ENCODE peak calls at places on chromosome 6, in five cellular contexts. One of them, this sample, is unnamed.

GRCh38 chr6:12174878-12175277 is 115.3 kb upstream of the EDN1 start:
- DNase-seq in neuronal stem cell: no peak
- DNase-seq in H9: no peak
- DNase-seq in trophoblast cell: no peak
- DNase-seq in mesenchymal stem cell: no peak
- DNase-seq in this sample: no peak

GRCh38 chr6:149974825-149975224 is 11.1 kb downstream of the ULBP1 start:
- DNase-seq in neuronal stem cell: no peak
- DNase-seq in trophoblast cell: no peak
- DNase-seq in mesenchymal stem cell: no peak
- DNase-seq in H9: no peak
- DNase-seq in this sample: peak

GRCh38 chr6:104087765-104088164 is 772.0 kb downstream of the HACE1 start:
- DNase-seq in neuronal stem cell: no peak
- DNase-seq in trophoblast cell: no peak
- DNase-seq in H9: no peak
- DNase-seq in mesenchymal stem cell: no peak
- DNase-seq in this sample: no peak

GRCh38 chr6:43088654-43089056 is 12.5 kb downstream of the PTK7 start:
- DNase-seq in H9: no peak
- DNase-seq in trophoblast cell: no peak
- DNase-seq in mesenchymal stem cell: no peak
- DNase-seq in neuronal stem cell: no peak
- DNase-seq in this sample: no peak

GRCh38 chr6:129744201-129744879 is 34.4 kb upstream of the ARHGAP18 start:
- DNase-seq in neuronal stem cell: no peak
- DNase-seq in trophoblast cell: no peak
- DNase-seq in mesenchymal stem cell: peak
- DNase-seq in H9: no peak
- DNase-seq in this sample: no peak

GRCh38 chr6:146357578-146358340 is 185.9 kb upstream of the RAB32 start:
- DNase-seq in mesenchymal stem cell: peak
- DNase-seq in H9: no peak
- DNase-seq in trophoblast cell: peak
- DNase-seq in neuronal stem cell: no peak
- DNase-seq in this sample: no peak

GRCh38 chr6:39077882-39078594 is 29.5 kb downstream of the GLP1R start:
- DNase-seq in mesenchymal stem cell: no peak
- DNase-seq in neuronal stem cell: no peak
- DNase-seq in H9: peak
- DNase-seq in trophoblast cell: no peak
- DNase-seq in this sample: no peak

GRCh38 chr6:166562726-166563125 is 23.8 kb downstream of the RAMACL start:
- DNase-seq in H9: no peak
- DNase-seq in trophoblast cell: no peak
- DNase-seq in neuronal stem cell: no peak
- DNase-seq in mesenchymal stem cell: no peak
- DNase-seq in this sample: no peak

GRCh38 chr6:107712523-107713213 is 111.4 kb downstream of the SCML4 start:
- DNase-seq in neuronal stem cell: no peak
- DNase-seq in trophoblast cell: no peak
- DNase-seq in H9: no peak
- DNase-seq in mesenchymal stem cell: peak
- DNase-seq in this sample: no peak

GRCh38 chr6:5990776-5991175 is 15.9 kb downstream of the NRN1 start:
- DNase-seq in mesenchymal stem cell: no peak
- DNase-seq in neuronal stem cell: no peak
- DNase-seq in H9: no peak
- DNase-seq in trophoblast cell: no peak
- DNase-seq in this sample: no peak

GRCh38 chr6:53338304-53338703 is 10.4 kb downstream of the ELOVL5 start:
- DNase-seq in H9: no peak
- DNase-seq in neuronal stem cell: no peak
- DNase-seq in mesenchymal stem cell: no peak
- DNase-seq in trophoblast cell: no peak
- DNase-seq in this sample: no peak

GRCh38 chr6:150297327-150298028 is 71.3 kb upstream of the IYD start:
- DNase-seq in neuronal stem cell: no peak
- DNase-seq in trophoblast cell: no peak
- DNase-seq in mesenchymal stem cell: peak
- DNase-seq in H9: no peak
- DNase-seq in this sample: no peak

GRCh38 chr6:19759117-19759880 is 77.9 kb upstream of the ID4 start:
- DNase-seq in trophoblast cell: peak
- DNase-seq in neuronal stem cell: no peak
- DNase-seq in mesenchymal stem cell: peak
- DNase-seq in H9: no peak
- DNase-seq in this sample: no peak

GRCh38 chr6:90818163-90818562 is 231.3 kb upstream of the MAP3K7 start:
- DNase-seq in mesenchymal stem cell: peak
- DNase-seq in trophoblast cell: no peak
- DNase-seq in H9: no peak
- DNase-seq in neuronal stem cell: no peak
- DNase-seq in this sample: no peak

GRCh38 chr6:156175971-156176421 is 601.2 kb upstream of the ARID1B start:
- DNase-seq in mesenchymal stem cell: peak
- DNase-seq in H9: peak
- DNase-seq in trophoblast cell: no peak
- DNase-seq in neuronal stem cell: peak
- DNase-seq in this sample: peak

GRCh38 chr6:29563435-29563834 is 3.9 kb upstream of the UBD start:
- DNase-seq in H9: no peak
- DNase-seq in mesenchymal stem cell: no peak
- DNase-seq in neuronal stem cell: no peak
- DNase-seq in trophoblast cell: no peak
- DNase-seq in this sample: no peak

GRCh38 chr6:139407718-139408222 is 33.3 kb upstream of the CITED2 start:
- DNase-seq in neuronal stem cell: no peak
- DNase-seq in trophoblast cell: peak
- DNase-seq in H9: no peak
- DNase-seq in mesenchymal stem cell: peak
- DNase-seq in this sample: no peak

GRCh38 chr6:147048930-147049329 is 155.3 kb upstream of the STXBP5 start:
- DNase-seq in trophoblast cell: no peak
- DNase-seq in H9: no peak
- DNase-seq in mesenchymal stem cell: no peak
- DNase-seq in neuronal stem cell: no peak
- DNase-seq in this sample: no peak

GRCh38 chr6:168785720-168786511 is 344.9 kb downstream of the SMOC2 start:
- DNase-seq in mesenchymal stem cell: no peak
- DNase-seq in trophoblast cell: no peak
- DNase-seq in H9: no peak
- DNase-seq in neuronal stem cell: no peak
- DNase-seq in this sample: no peak

GRCh38 chr6:32214126-32214525 is 9.7 kb downstream of the NOTCH4 start:
- DNase-seq in H9: no peak
- DNase-seq in neuronal stem cell: no peak
- DNase-seq in trophoblast cell: no peak
- DNase-seq in mesenchymal stem cell: no peak
- DNase-seq in this sample: no peak

GRCh38 chr6:157227202-157228166 is 95.8 kb downstream of the TMEM242 start:
- DNase-seq in trophoblast cell: no peak
- DNase-seq in neuronal stem cell: no peak
- DNase-seq in H9: no peak
- DNase-seq in mesenchymal stem cell: no peak
- DNase-seq in this sample: no peak

GRCh38 chr6:113936093-113936934 is 34.6 kb downstream of the HDAC2 start:
- DNase-seq in H9: no peak
- DNase-seq in mesenchymal stem cell: peak
- DNase-seq in trophoblast cell: peak
- DNase-seq in neuronal stem cell: peak
- DNase-seq in this sample: no peak

GRCh38 chr6:146361367-146361924 is 182.2 kb upstream of the RAB32 start:
- DNase-seq in H9: no peak
- DNase-seq in neuronal stem cell: no peak
- DNase-seq in trophoblast cell: no peak
- DNase-seq in mesenchymal stem cell: no peak
- DNase-seq in this sample: no peak

GRCh38 chr6:38400764-38401163 is 239.0 kb downstream of the BTBD9 start:
- DNase-seq in neuronal stem cell: no peak
- DNase-seq in mesenchymal stem cell: no peak
- DNase-seq in H9: no peak
- DNase-seq in trophoblast cell: no peak
- DNase-seq in this sample: no peak

GRCh38 chr6:100482698-100483097 is 18.0 kb upstream of the SIM1 start:
- DNase-seq in trophoblast cell: no peak
- DNase-seq in mesenchymal stem cell: no peak
- DNase-seq in neuronal stem cell: no peak
- DNase-seq in H9: no peak
- DNase-seq in this sample: no peak

GRCh38 chr6:3585320-3585935 is 128.6 kb upstream of the SLC22A23 start:
- DNase-seq in trophoblast cell: no peak
- DNase-seq in mesenchymal stem cell: peak
- DNase-seq in neuronal stem cell: no peak
- DNase-seq in H9: no peak
- DNase-seq in this sample: no peak

DNA sequence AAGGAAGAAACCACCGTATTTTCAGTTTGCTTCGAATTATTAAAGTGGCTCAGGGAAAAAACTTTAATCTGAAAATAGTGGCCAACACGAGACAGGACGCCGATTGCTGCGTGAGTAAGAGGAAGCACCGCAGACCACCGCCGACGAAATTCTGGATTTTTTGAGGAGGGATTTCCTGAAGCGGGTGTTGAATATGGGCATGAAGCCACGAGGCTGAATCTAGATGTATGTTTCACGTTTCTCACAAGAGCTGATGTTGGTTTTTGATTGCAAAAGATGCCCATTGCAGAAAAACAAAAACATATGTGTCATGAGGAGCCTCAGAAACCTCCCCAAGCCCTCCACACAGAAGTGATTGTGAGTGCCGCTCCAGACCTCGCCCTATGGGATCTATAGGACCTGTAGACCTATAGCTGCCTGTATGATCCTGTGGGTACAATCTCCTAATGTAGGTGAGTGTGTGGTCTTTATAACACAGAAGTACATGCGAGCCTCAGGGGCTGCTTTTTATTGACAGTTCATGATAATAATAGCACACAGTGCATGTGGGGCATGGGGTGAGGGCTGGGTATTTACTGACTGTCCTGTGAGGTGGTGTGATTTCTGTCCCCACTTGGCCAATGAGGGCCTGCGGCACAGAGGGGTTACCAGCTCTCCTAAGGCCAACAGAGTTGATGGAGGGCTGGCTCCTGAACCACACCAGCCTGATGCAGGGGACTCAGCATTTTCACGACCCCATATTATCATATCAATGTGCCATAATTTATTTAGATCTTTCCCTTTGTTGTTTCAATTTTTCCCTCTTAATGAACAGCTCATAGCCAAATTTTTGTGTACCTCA is 243.9 kb downstream of the DLL1 start:
- DNase-seq in H9: no peak
- DNase-seq in mesenchymal stem cell: no peak
- DNase-seq in neuronal stem cell: no peak
- DNase-seq in trophoblast cell: peak
- DNase-seq in this sample: no peak
- H2BK12ac ChIP-seq in H9: no peak
- H2BK12ac ChIP-seq in mesenchymal stem cell: no peak
- H2BK12ac ChIP-seq in neuronal stem cell: no peak
- H2BK12ac ChIP-seq in trophoblast cell: no peak
- H2BK12ac ChIP-seq in this sample: no peak

GRCh38 chr6:83578057-83578456 is 65.7 kb downstream of the PRSS35 start:
- DNase-seq in trophoblast cell: no peak
- DNase-seq in mesenchymal stem cell: no peak
- DNase-seq in H9: no peak
- DNase-seq in neuronal stem cell: no peak
- DNase-seq in this sample: no peak
- H2BK12ac ChIP-seq in trophoblast cell: no peak
- H2BK12ac ChIP-seq in mesenchymal stem cell: no peak
- H2BK12ac ChIP-seq in H9: no peak
- H2BK12ac ChIP-seq in neuronal stem cell: no peak
- H2BK12ac ChIP-seq in this sample: no peak

GRCh38 chr6:137165375-137166246 is 7.8 kb downstream of the IL22RA2 start:
- DNase-seq in neuronal stem cell: no peak
- DNase-seq in trophoblast cell: peak
- DNase-seq in mesenchymal stem cell: no peak
- DNase-seq in H9: no peak
- DNase-seq in this sample: no peak

GRCh38 chr6:137161975-137162374 is 11.5 kb downstream of the IL22RA2 start:
- DNase-seq in H9: no peak
- DNase-seq in neuronal stem cell: no peak
- DNase-seq in mesenchymal stem cell: no peak
- DNase-seq in trophoblast cell: no peak
- DNase-seq in this sample: no peak

GRCh38 chr6:137163732-137164318 is 9.6 kb downstream of the IL22RA2 start:
- DNase-seq in mesenchymal stem cell: no peak
- DNase-seq in H9: no peak
- DNase-seq in trophoblast cell: no peak
- DNase-seq in neuronal stem cell: no peak
- DNase-seq in this sample: no peak

GRCh38 chr6:137160763-137161162 is 12.7 kb downstream of the IL22RA2 start:
- DNase-seq in H9: no peak
- DNase-seq in mesenchymal stem cell: no peak
- DNase-seq in neuronal stem cell: no peak
- DNase-seq in trophoblast cell: peak
- DNase-seq in this sample: no peak

DNA sequence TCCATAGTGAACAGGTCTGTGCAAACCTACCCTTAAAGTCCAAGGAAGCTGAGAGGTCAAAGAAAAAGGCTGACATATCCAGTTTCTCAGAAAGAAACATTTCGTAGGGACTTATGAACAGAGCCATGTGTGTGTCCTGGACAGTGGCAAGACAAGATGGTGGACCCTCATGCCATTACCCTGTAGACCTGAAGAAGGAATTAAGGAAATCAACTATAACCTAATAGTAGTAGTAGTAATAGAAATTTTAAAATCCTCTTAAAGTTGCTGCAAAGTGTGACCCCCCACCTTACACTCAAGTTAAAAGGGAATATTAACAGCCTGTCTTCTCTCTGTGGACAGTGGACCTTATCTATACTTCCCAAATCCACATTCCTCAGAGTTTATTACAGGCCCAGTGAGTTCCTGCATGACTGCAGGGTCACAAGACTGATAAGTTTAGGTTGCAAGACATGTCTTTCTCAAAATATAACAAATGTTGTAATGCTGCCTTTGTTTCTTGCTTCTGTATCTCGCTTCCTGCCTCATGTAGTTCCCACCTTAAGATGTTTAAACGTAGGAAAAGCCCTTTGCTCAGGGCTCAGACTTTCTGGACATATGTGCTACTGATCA is 10.6 kb downstream of the IL22RA2 start:
- DNase-seq in trophoblast cell: no peak
- DNase-seq in H9: no peak
- DNase-seq in neuronal stem cell: no peak
- DNase-seq in mesenchymal stem cell: no peak
- DNase-seq in this sample: no peak
- H2BK12ac ChIP-seq in trophoblast cell: no peak
- H2BK12ac ChIP-seq in H9: no peak
- H2BK12ac ChIP-seq in neuronal stem cell: no peak
- H2BK12ac ChIP-seq in mesenchymal stem cell: no peak
- H2BK12ac ChIP-seq in this sample: no peak

DNA sequence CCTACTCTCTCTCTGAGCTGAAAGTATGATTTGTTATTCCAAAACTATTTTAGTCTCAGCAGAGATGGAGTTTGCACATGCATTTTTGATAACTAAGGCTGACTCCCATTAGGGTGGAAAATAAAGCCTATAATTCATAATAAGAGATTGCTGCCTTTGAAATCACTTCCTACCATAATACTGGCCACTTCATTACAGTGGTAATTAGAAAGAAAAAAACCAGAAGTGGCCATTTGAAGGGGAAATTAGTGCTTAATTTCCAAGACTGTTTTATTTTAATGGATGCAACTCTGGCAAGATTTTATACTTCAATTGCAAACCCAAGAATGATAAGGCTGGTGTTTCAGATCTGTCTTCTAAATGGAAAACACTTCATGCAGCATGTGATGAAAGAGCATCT is 43.4 kb downstream of the SLC35B3 start:
- DNase-seq in neuronal stem cell: no peak
- DNase-seq in trophoblast cell: no peak
- DNase-seq in H9: no peak
- DNase-seq in mesenchymal stem cell: no peak
- DNase-seq in this sample: no peak
- H2BK12ac ChIP-seq in neuronal stem cell: no peak
- H2BK12ac ChIP-seq in trophoblast cell: no peak
- H2BK12ac ChIP-seq in H9: no peak
- H2BK12ac ChIP-seq in mesenchymal stem cell: no peak
- H2BK12ac ChIP-seq in this sample: no peak